ENCODE peak calls at places on chromosomes 5 and 9, in seven cellular contexts. L, W, Q, T, B, N and S are unnamed samples.

GRCh38 chr9:115614931-115615401 is 497.0 kb upstream of the TNC start:
- DNase-seq in W (no peak), Q (no peak), T (no peak), N (no peak), B (no peak), L (no peak), S (no peak)

GRCh38 chr5:116452774-116453368 is 121.8 kb downstream of the SEMA6A start:
- DNase-seq in B (no peak), T (no peak), N (no peak), L (no peak), Q (no peak), W (no peak), S (no peak)

GRCh38 chr5:23740029-23740428 is 232.6 kb downstream of the PRDM9 start:
- DNase-seq in W (no peak), T (no peak), B (no peak), Q (no peak), N (no peak), L (no peak), S (no peak)

GRCh38 chr5:124644138-124644537 is 102.3 kb downstream of the ZNF608 start:
- DNase-seq in T (no peak), W (no peak), N (no peak), L (no peak), Q (no peak), B (no peak), S (no peak)

GRCh38 chr9:129628709-129629108 is 2.7 kb downstream of the NTMT1 start:
- DNase-seq in N (no peak), B (no peak), Q (no peak), L (no peak), T (no peak), W (no peak), S (no peak)

GRCh38 chr5:76473676-76474075 is 70.6 kb downstream of the IQGAP2 start:
- DNase-seq in Q (no peak), W (no peak), L (no peak), B (no peak), N (peak), T (no peak), S (no peak)

GRCh38 chr9:127013597-127013996 is 99.0 kb downstream of the RALGPS1 start:
- DNase-seq in N (no peak), T (no peak), L (no peak), B (no peak), Q (no peak), W (no peak), S (no peak)

GRCh38 chr5:432201-432927 is 10.6 kb upstream of the EXOC3 start:
- DNase-seq in W (no peak), B (no peak), L (no peak), T (no peak), N (no peak), Q (no peak), S (no peak)

GRCh38 chr5:64417390-64417789 is 88.4 kb upstream of the RGS7BP start:
- DNase-seq in Q (no peak), L (no peak), N (no peak), W (no peak), T (no peak), B (no peak), S (no peak)

GRCh38 chr5:96031180-96031579 is 69.5 kb upstream of the ELL2 start:
- DNase-seq in N (no peak), B (no peak), L (no peak), W (no peak), T (no peak), Q (no peak), S (no peak)

GRCh38 chr9:115328228-115328627 is 210.3 kb upstream of the TNC start:
- DNase-seq in Q (peak), B (no peak), N (no peak), W (no peak), L (no peak), T (no peak), S (no peak)

GRCh38 chr9:137298983-137299521 is 3.0 kb downstream of the NRARP start:
- DNase-seq in W (no peak), Q (no peak), B (no peak), L (no peak), N (no peak), T (no peak), S (no peak)

GRCh38 chr5:78483809-78484521 is 123.5 kb downstream of the SCAMP1 start:
- DNase-seq in B (no peak), N (no peak), L (no peak), Q (no peak), W (no peak), T (no peak), S (no peak)

GRCh38 chr9:81351166-81351565 is 338.2 kb downstream of the TLE1 start:
- DNase-seq in L (no peak), N (no peak), W (no peak), T (no peak), B (no peak), Q (no peak), S (no peak)

GRCh38 chr5:1778138-1779020 is 21.3 kb downstream of the MRPL36 start:
- DNase-seq in N (no peak), Q (no peak), T (no peak), L (no peak), W (no peak), B (no peak), S (peak)

GRCh38 chr5:129049116-129049515 is 45.4 kb upstream of the ISOC1 start:
- DNase-seq in L (no peak), Q (no peak), W (no peak), T (no peak), N (no peak), B (no peak), S (no peak)

GRCh38 chr5:91383956-91384300 is 811 bp upstream of the ARRDC3 start:
- DNase-seq in W (no peak), T (no peak), L (peak), Q (no peak), N (no peak), B (no peak), S (no peak)

GRCh38 chr9:130995399-130995941 is 13.5 kb upstream of the LAMC3 start:
- DNase-seq in B (peak), N (no peak), T (no peak), W (no peak), L (no peak), Q (no peak), S (no peak)

GRCh38 chr5:145775411-145775810 is 59.7 kb downstream of the PRELID2 start:
- DNase-seq in B (no peak), N (no peak), W (no peak), T (no peak), Q (no peak), L (no peak), S (no peak)

GRCh38 chr9:36991516-36992134 is 42.4 kb downstream of the PAX5 start:
- DNase-seq in N (no peak), L (no peak), T (no peak), B (peak), Q (no peak), W (peak), S (no peak)

GRCh38 chr5:56699588-56699987 is 115.8 kb upstream of the MAP3K1 start:
- DNase-seq in B (no peak), Q (no peak), N (no peak), T (no peak), W (no peak), L (no peak), S (no peak)

GRCh38 chr9:122780026-122780425 is 8.7 kb upstream of the OR5C1 start:
- DNase-seq in T (no peak), N (no peak), L (no peak), W (no peak), B (no peak), Q (no peak), S (no peak)

GRCh38 chr9:107345327-107345726 is 62.2 kb downstream of the RAD23B start:
- DNase-seq in L (no peak), N (no peak), T (no peak), W (no peak), Q (no peak), B (no peak), S (no peak)

GRCh38 chr5:54553659-54554207 is 36.2 kb downstream of the SNX18 start:
- DNase-seq in N (no peak), L (peak), W (no peak), B (no peak), T (no peak), Q (no peak), S (no peak)

GRCh38 chr9:113589407-113589806 is 125.9 kb downstream of the RGS3 start:
- DNase-seq in L (no peak), B (no peak), N (no peak), Q (no peak), W (no peak), T (no peak), S (no peak)

GRCh38 chr5:71719092-71719964 is at the start of gene CARTPT:
- DNase-seq in Q (no peak), L (no peak), W (no peak), T (no peak), B (no peak), N (no peak), S (no peak)

GRCh38 chr9:69421908-69422801 is 97.1 kb downstream of the ENTREP1 start:
- DNase-seq in N (no peak), Q (peak), L (peak), W (peak), T (peak), B (peak), S (no peak)

GRCh38 chr5:126464959-126465358 is 41.8 kb downstream of the GRAMD2B start:
- DNase-seq in T (no peak), Q (no peak), N (no peak), W (no peak), L (no peak), B (no peak), S (no peak)

GRCh38 chr5:148388692-148389091 is 4.9 kb downstream of the FBXO38 start:
- DNase-seq in B (no peak), L (no peak), N (no peak), W (no peak), T (no peak), Q (no peak), S (no peak)

GRCh38 chr9:97359147-97359546 is 51.7 kb downstream of the CCDC180 start:
- DNase-seq in B (no peak), N (no peak), T (no peak), Q (no peak), L (no peak), W (no peak), S (peak)

GRCh38 chr5:66967826-66968262 is 228.8 kb downstream of the CD180 start:
- DNase-seq in N (no peak), W (no peak), T (no peak), B (no peak), Q (no peak), L (no peak), S (no peak)

GRCh38 chr9:114691046-114691955 is 9.3 kb upstream of the TEX48 start:
- DNase-seq in B (peak), Q (peak), W (no peak), T (no peak), L (no peak), N (peak), S (no peak)

GRCh38 chr9:137820161-137820855 is 57.3 kb upstream of the CACNA1B start:
- DNase-seq in T (no peak), B (no peak), N (no peak), Q (no peak), L (no peak), W (no peak), S (peak)

GRCh38 chr9:89038354-89039091 is 47.3 kb downstream of the S1PR3 start:
- DNase-seq in B (no peak), T (peak), W (no peak), N (no peak), L (peak), Q (peak), S (no peak)

GRCh38 chr9:116700882-116701836 is 14.1 kb downstream of the TRIM32 start:
- DNase-seq in L (no peak), Q (no peak), N (no peak), B (no peak), T (no peak), W (no peak), S (no peak)

GRCh38 chr9:107465467-107466451 is 23.8 kb downstream of the KLF4 start:
- DNase-seq in B (peak), W (no peak), N (no peak), Q (no peak), L (peak), T (peak), S (peak)